ENCODE peak calls at places on chromosomes 7 and 10, in ten cellular contexts. I is HepG2, P is fibroblast of lung, O is uterus, F is heart left ventricle, E is testis, W is A549, B is PC-3, U is cardiac muscle cell, Y is lower lobe of right lung. R is an unnamed sample.

GRCh38 chr10:131869344-131869743 is 31.5 kb upstream of the PPP2R2D start:
- DNase-seq in Y (no peak), E (no peak), B (no peak), P (no peak), U (no peak), F (no peak), O (no peak), W (no peak), I (no peak), R (no peak)

GRCh38 chr7:139561-140243 is 52.7 kb upstream of the FAM20C start:
- DNase-seq in F (peak; percentile 18), E (no peak), B (no peak), O (no peak), P (no peak), W (no peak), I (no peak), U (no peak), Y (no peak), R (peak; percentile 59)

GRCh38 chr7:22296916-22297315 is 60.0 kb downstream of the RAPGEF5 start:
- DNase-seq in F (no peak), Y (no peak), O (no peak), B (peak; percentile 8), U (no peak), I (no peak), E (no peak), P (no peak), W (no peak), R (no peak)

GRCh38 chr7:84191842-84192241 is 2.7 kb downstream of the SEMA3A start:
- DNase-seq in B (peak; percentile 38), E (no peak), P (peak; percentile 68), I (no peak), W (peak; percentile 23), U (no peak), O (no peak), Y (no peak), F (no peak), R (no peak)

GRCh38 chr7:6443372-6443941 is 4.3 kb downstream of the DAGLB start:
- DNase-seq in W (peak; percentile 83), O (no peak), P (peak; percentile 95), B (peak; percentile 91), F (no peak), I (peak; percentile 18), E (no peak), U (peak; percentile 88), Y (peak; percentile 3), R (no peak)

GRCh38 chr10:72334832-72335393 is 19.8 kb downstream of the DNAJB12 start:
- DNase-seq in W (no peak), B (no peak), O (peak; percentile 92), E (peak; percentile 92), Y (peak; percentile 93), F (peak; percentile 90), U (peak; percentile 99), P (peak; percentile 96), I (peak; percentile 95), R (peak; percentile 93)

GRCh38 chr10:22246680-22247391 is 29.0 kb upstream of the EBLN1 start:
- DNase-seq in E (no peak), F (no peak), P (peak; percentile 93), B (peak; percentile 95), O (no peak), U (peak; percentile 98), Y (no peak), W (peak; percentile 92), I (peak; percentile 13), R (no peak)

GRCh38 chr7:130966246-130967009 is 232.4 kb upstream of the KLF14 start:
- DNase-seq in O (no peak), F (no peak), E (no peak), B (no peak), W (no peak), P (peak; percentile 90), Y (no peak), I (no peak), U (peak; percentile 46), R (no peak)

GRCh38 chr10:21494221-21495001 is 31.1 kb downstream of the SKIDA1 start:
- DNase-seq in W (peak; percentile 66), B (no peak), I (no peak), Y (peak; percentile 58), P (peak; percentile 39), F (peak; percentile 52), U (peak; percentile 65), E (peak; percentile 56), O (no peak), R (no peak)

GRCh38 chr7:157297071-157297638 is 39.6 kb upstream of the DNAJB6 start:
- DNase-seq in I (no peak), P (no peak), F (no peak), U (no peak), Y (no peak), O (no peak), E (no peak), B (no peak), W (no peak), R (no peak)

GRCh38 chr7:65946895-65947294 is 35.1 kb downstream of the GUSB start:
- DNase-seq in I (peak; percentile 45), E (peak; percentile 39), W (peak; percentile 78), O (peak; percentile 29), P (peak; percentile 7), B (peak; percentile 56), U (peak; percentile 63), Y (no peak), F (no peak), R (no peak)

GRCh38 chr10:93573051-93573909 is 6.8 kb downstream of the FFAR4 start:
- DNase-seq in O (no peak), P (no peak), I (no peak), U (no peak), B (no peak), W (no peak), Y (peak; percentile 64), E (no peak), F (no peak), R (no peak)

GRCh38 chr7:19275000-19275399 is 129.8 kb upstream of the FERD3L start:
- DNase-seq in P (no peak), E (no peak), Y (no peak), W (no peak), I (no peak), O (no peak), B (no peak), U (no peak), F (no peak), R (no peak)

GRCh38 chr7:51354897-51355296 is 38.3 kb upstream of the COBL start:
- DNase-seq in O (no peak), F (no peak), W (no peak), U (no peak), E (no peak), Y (no peak), I (no peak), B (no peak), P (no peak), R (no peak)
- TF ChIP-seq CTCF in O (no peak), F (no peak), W (no peak), U (no peak), E (no peak), Y (no peak), I (peak; percentile 42), B (no peak), P (no peak), R (no peak)

GRCh38 chr10:89280501-89280900 is 21.3 kb upstream of the IFIT2 start:
- DNase-seq in Y (no peak), U (no peak), W (no peak), E (no peak), P (no peak), I (no peak), F (no peak), O (no peak), B (no peak), R (no peak)
- H3K4me1 ChIP-seq in Y (peaks cover 40% of the 10 kb centered on the region), U (peaks cover 17% of the 10 kb centered on the region), W (peaks cover 69% of the 10 kb centered on the region), E (peaks cover 13% of the 10 kb centered on the region), P (peaks cover 27% of the 10 kb centered on the region), I (peaks cover 35% of the 10 kb centered on the region), F (peaks cover 62% of the 10 kb centered on the region), O (peaks cover 13% of the 10 kb centered on the region), B (peaks cover 85% of the 10 kb centered on the region), R (peaks cover 59% of the 10 kb centered on the region)

DNA sequence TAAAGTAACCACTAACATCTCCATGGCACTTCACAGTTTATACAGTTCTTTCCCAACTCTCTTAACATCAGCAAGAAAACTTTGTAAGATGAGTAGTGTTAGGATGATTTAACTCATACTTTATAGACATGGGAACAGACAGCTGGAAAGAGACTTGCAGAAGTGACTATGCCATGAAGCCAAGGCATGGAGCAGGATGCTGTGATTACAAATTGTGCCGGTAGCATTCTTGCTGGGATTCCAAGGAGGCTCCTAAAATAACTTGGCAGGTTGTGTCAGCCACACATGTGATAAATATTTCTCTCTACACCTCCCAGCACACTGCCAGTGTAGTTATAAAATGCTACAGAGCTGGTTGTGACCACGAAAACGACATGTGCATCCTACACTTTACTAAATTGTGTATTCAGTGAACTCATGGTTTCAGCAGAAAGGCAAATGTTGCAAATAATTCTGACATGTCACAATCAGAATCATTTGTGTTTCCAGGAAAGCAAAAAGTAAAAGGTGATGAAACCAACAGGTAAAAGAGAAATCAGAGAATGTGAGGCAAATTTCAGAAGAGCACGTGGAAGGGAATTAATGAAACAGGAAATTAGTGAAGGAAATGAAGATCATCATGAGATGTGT is 5.6 kb upstream of the CYP3A4 start:
- DNase-seq in I (no peak), O (no peak), Y (no peak), U (no peak), B (no peak), E (no peak), P (no peak), W (no peak), F (no peak), R (no peak)
- H3K27ac ChIP-seq in I (no peak overlapping the region), O (no peak overlapping the region), Y (no peak overlapping the region), U (no peak overlapping the region), B (no peak overlapping the region), E (no peak overlapping the region), P (no peak overlapping the region), W (no peak overlapping the region), F (no peak overlapping the region), R (no peak overlapping the region)

GRCh38 chr10:26274391-26274790 is 57.8 kb downstream of the GAD2 start:
- DNase-seq in F (no peak), P (no peak), Y (no peak), E (no peak), W (no peak), I (no peak), U (no peak), O (no peak), B (no peak), R (no peak)

GRCh38 chr10:26269754-26270153 is 53.2 kb downstream of the GAD2 start:
- DNase-seq in E (no peak), W (peak; percentile 65), Y (no peak), F (no peak), O (no peak), B (peak; percentile 51), U (peak; percentile 40), I (peak; percentile 38), P (peak; percentile 31), R (no peak)
- TF ChIP-seq CTCF in E (no peak), W (peak; percentile 55), Y (peak; percentile 17), F (peak; percentile 28), O (no peak), B (peak; percentile 38), U (peak; percentile 24), I (peak; percentile 65), P (no peak), R (no peak)

DNA sequence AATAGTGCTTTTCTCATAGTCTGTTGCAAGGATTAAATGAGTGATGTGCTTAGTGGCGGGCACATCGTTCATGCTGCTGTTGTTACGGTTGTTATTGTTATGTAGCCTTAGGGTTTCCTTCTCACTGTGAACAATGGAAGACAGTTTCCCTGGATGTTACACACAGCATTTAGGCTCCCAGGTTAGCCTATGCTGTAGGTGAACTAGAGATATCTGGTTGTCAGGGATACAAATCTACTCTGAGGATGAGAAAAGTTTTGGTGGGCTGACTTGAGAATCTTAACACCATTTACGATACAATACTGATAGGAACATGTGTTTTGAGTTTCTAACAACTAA is 14.7 kb downstream of the SH3PXD2A start:
- DNase-seq in Y (no peak), B (no peak), E (no peak), W (no peak), F (no peak), I (no peak), O (no peak), U (no peak), P (no peak), R (no peak)
- H3K4me1 ChIP-seq in Y (peaks cover 52% of the 10 kb centered on the region), B (peaks cover 6% of the 10 kb centered on the region), E (peaks cover 19% of the 10 kb centered on the region), W (peaks cover 7% of the 10 kb centered on the region), F (peaks cover 60% of the 10 kb centered on the region), I (peaks cover 93% of the 10 kb centered on the region), O (peaks cover 13% of the 10 kb centered on the region), U (peaks cover 84% of the 10 kb centered on the region), P (peaks cover 15% of the 10 kb centered on the region), R (peaks cover 36% of the 10 kb centered on the region)